ENCODE peak calls at places on chromosomes 1 and 21, in nine cellular contexts. T is nucleus accumbens; Q is GM12891; V is NT2/D1; U is left cardiac atrium; A is IMR-90; B is anterior cingulate cortex; L is effector memory CD4-positive, alpha-beta T cell; W is putamen. F is an unnamed sample.

GRCh38 chr1:95006681-95007080 is 66.1 kb downstream of the ALG14 start:
- DNase-seq in T (no peak), Q (no peak), V (no peak), U (no peak), A (peak), B (no peak), L (no peak), W (no peak), F (no peak)

GRCh38 chr21:42997053-42997452 is 22.7 kb downstream of the PKNOX1 start:
- DNase-seq in T (no peak), Q (no peak), V (no peak), U (peak), A (peak), B (no peak), L (no peak), W (no peak), F (no peak)

GRCh38 chr1:6971699-6972098 is 186.4 kb downstream of the CAMTA1 start:
- DNase-seq in T (no peak), Q (no peak), V (no peak), U (no peak), A (no peak), B (no peak), L (no peak), W (no peak), F (no peak)

GRCh38 chr1:29136463-29136915 is 12.8 kb upstream of the TMEM200B start:
- DNase-seq in T (no peak), Q (no peak), V (no peak), U (peak), A (peak), B (no peak), L (no peak), W (no peak), F (no peak)

GRCh38 chr21:34365794-34366193 is 2.0 kb downstream of the KCNE2 start:
- DNase-seq in T (no peak), Q (no peak), V (no peak), U (no peak), A (no peak), B (no peak), L (no peak), W (no peak), F (no peak)

GRCh38 chr1:112674986-112675727 is 698 bp downstream of the MOV10 start:
- DNase-seq in T (no peak), Q (peak), V (no peak), U (peak), A (peak), B (peak), L (peak), W (peak), F (peak)

GRCh38 chr1:17272641-17273040 is 23.7 kb downstream of the PADI3 start:
- DNase-seq in T (no peak), Q (no peak), V (no peak), U (no peak), A (no peak), B (no peak), L (no peak), W (no peak), F (no peak)

GRCh38 chr1:9706178-9706577 is 54.6 kb downstream of the PIK3CD start:
- DNase-seq in T (no peak), Q (no peak), V (no peak), U (no peak), A (no peak), B (no peak), L (no peak), W (no peak), F (no peak)

GRCh38 chr1:215489771-215490566 is 77.1 kb upstream of the KCTD3 start:
- DNase-seq in T (no peak), Q (no peak), V (no peak), U (no peak), A (peak), B (no peak), L (no peak), W (no peak), F (no peak)

GRCh38 chr1:230826166-230826875 is 42.0 kb downstream of the C1orf198 start:
- DNase-seq in T (no peak), Q (no peak), V (no peak), U (no peak), A (no peak), B (no peak), L (no peak), W (no peak), F (no peak)

GRCh38 chr1:56436912-56437403 is 142.4 kb downstream of the PLPP3 start:
- DNase-seq in T (peak), Q (no peak), V (peak), U (no peak), A (no peak), B (peak), L (no peak), W (peak), F (no peak)